ENCODE peak calls at places on chromosomes 12 and 14, in six cellular contexts. I, C, B, J, G and R are unnamed samples.

GRCh38 chr12:43551271-43551970 is 582 bp downstream of the ADAMTS20 start:
- DNase-seq in I (no peak), C (no peak), B (no peak), J (no peak), G (no peak), R (no peak)

GRCh38 chr12:4039927-4040326 is 166.7 kb upstream of the PARP11 start:
- DNase-seq in I (no peak), C (peak; percentile 39), B (no peak), J (no peak), G (no peak), R (no peak)

GRCh38 chr12:80015660-80016059 is 80.8 kb upstream of the PPP1R12A start:
- DNase-seq in I (no peak), C (no peak), B (no peak), J (peak; percentile 45), G (no peak), R (no peak)

GRCh38 chr12:116384629-116385485 is 107.4 kb upstream of the MED13L start:
- DNase-seq in I (no peak), C (no peak), B (peak; percentile 31), J (no peak), G (no peak), R (peak; percentile 20)

GRCh38 chr12:27998170-27999110 is 25.9 kb upstream of the PTHLH start:
- DNase-seq in I (no peak), C (peak; percentile 43), B (no peak), J (no peak), G (no peak), R (no peak)

GRCh38 chr14:95562892-95563685 is 28.2 kb downstream of the GLRX5 start:
- DNase-seq in I (no peak), C (no peak), B (no peak), J (no peak), G (no peak), R (no peak)

GRCh38 chr14:30267141-30267540 is 291.8 kb upstream of the G2E3 start:
- DNase-seq in I (no peak), C (peak; percentile 20), B (no peak), J (no peak), G (no peak), R (no peak)

GRCh38 chr12:50218386-50218785 is 51.2 kb upstream of the CERS5 start:
- DNase-seq in I (no peak), C (peak; percentile 96), B (no peak), J (no peak), G (no peak), R (peak; percentile 65)

GRCh38 chr12:77319141-77319540 is 253.8 kb upstream of the E2F7 start:
- DNase-seq in I (no peak), C (no peak), B (no peak), J (no peak), G (no peak), R (no peak)

GRCh38 chr12:132866251-132866828 is 21.1 kb downstream of the CHFR start:
- DNase-seq in I (no peak), C (peak; percentile 95), B (no peak), J (no peak), G (no peak), R (no peak)

GRCh38 chr12:70120970-70121369 is 122.3 kb upstream of the CNOT2 start:
- DNase-seq in I (no peak), C (no peak), B (no peak), J (no peak), G (no peak), R (no peak)

GRCh38 chr14:88791629-88792571 is 853 bp downstream of the EML5 start:
- DNase-seq in I (no peak), C (no peak), B (peak; percentile 4), J (peak; percentile 2), G (peak; percentile 44), R (no peak)

GRCh38 chr12:91616401-91616800 is 433.8 kb upstream of the DCN start:
- DNase-seq in I (no peak), C (no peak), B (no peak), J (no peak), G (no peak), R (no peak)

GRCh38 chr12:122203968-122204828 is 689 bp downstream of the B3GNT4 start:
- DNase-seq in I (peak; percentile 34), C (no peak), B (no peak), J (no peak), G (no peak), R (no peak)

GRCh38 chr12:132380646-132381045 is 51.3 kb upstream of the GALNT9 start:
- DNase-seq in I (no peak), C (no peak), B (no peak), J (no peak), G (no peak), R (no peak)

GRCh38 chr14:39467889-39468524 is 35.8 kb upstream of the FBXO33 start:
- DNase-seq in I (no peak), C (peak; percentile 37), B (no peak), J (no peak), G (no peak), R (no peak)

GRCh38 chr12:116400671-116401357 is 123.3 kb upstream of the MED13L start:
- DNase-seq in I (no peak), C (no peak), B (no peak), J (no peak), G (no peak), R (no peak)

GRCh38 chr12:87687362-87687761 is 341.8 kb downstream of the C12orf50 start:
- DNase-seq in I (no peak), C (no peak), B (no peak), J (no peak), G (no peak), R (peak; percentile 82)

GRCh38 chr14:93997933-93998870 is 1.1 kb downstream of the CCDC197 start:
- DNase-seq in I (no peak), C (no peak), B (peak; percentile 19), J (no peak), G (no peak), R (peak; percentile 6)

GRCh38 chr12:96121271-96121711 is 72.9 kb upstream of the ELK3 start:
- DNase-seq in I (no peak), C (no peak), B (no peak), J (no peak), G (no peak), R (peak; percentile 77)

GRCh38 chr12:122013136-122013535 is 8.5 kb upstream of the BCL7A start:
- DNase-seq in I (no peak), C (no peak), B (no peak), J (no peak), G (no peak), R (no peak)

GRCh38 chr12:120820885-120821510 is 83.2 kb downstream of the SPPL3 start:
- DNase-seq in I (peak; percentile 21), C (no peak), B (no peak), J (peak; percentile 74), G (no peak), R (no peak)

GRCh38 chr14:100203962-100204834 is 34.7 kb upstream of the YY1 start:
- DNase-seq in I (no peak), C (peak; percentile 72), B (no peak), J (no peak), G (no peak), R (no peak)

GRCh38 chr14:73741386-73741875 is 27.2 kb upstream of the PNMA1 start:
- DNase-seq in I (peak; percentile 75), C (peak; percentile 65), B (peak; percentile 91), J (peak; percentile 64), G (peak; percentile 66), R (peak; percentile 66)

GRCh38 chr14:100105357-100106169 is 40.3 kb downstream of the EVL start:
- DNase-seq in I (peak; percentile 48), C (no peak), B (no peak), J (no peak), G (no peak), R (no peak)

GRCh38 chr14:105326891-105327694 is 12.5 kb downstream of the PACS2 start:
- DNase-seq in I (no peak), C (no peak), B (no peak), J (no peak), G (no peak), R (no peak)

GRCh38 chr14:22561366-22561660 is 27.7 kb downstream of the DAD1 start:
- DNase-seq in I (no peak), C (no peak), B (no peak), J (no peak), G (no peak), R (no peak)

GRCh38 chr12:54383041-54383609 is 1.4 kb downstream of the ZNF385A start:
- DNase-seq in I (no peak), C (peak; percentile 99), B (peak; percentile 55), J (peak; percentile 58), G (no peak), R (peak; percentile 71)

GRCh38 chr14:88266474-88266873 is 56.6 kb downstream of the KCNK10 start:
- DNase-seq in I (no peak), C (no peak), B (no peak), J (no peak), G (no peak), R (no peak)

GRCh38 chr14:38469156-38469555 is 213.3 kb upstream of the CLEC14A start:
- DNase-seq in I (no peak), C (no peak), B (no peak), J (no peak), G (no peak), R (no peak)

GRCh38 chr14:66638688-66639087 is 130.7 kb downstream of the GPHN start:
- DNase-seq in I (no peak), C (peak; percentile 62), B (no peak), J (no peak), G (no peak), R (peak; percentile 24)